ENCODE peak calls at places on chromosome 7, in eight cellular contexts. I is NB4, V is fibroblast of pulmonary artery, Y is HFFc6, K is hepatocyte, E is right lobe of liver, M is transverse colon, H is AG04450. D is an unnamed sample.
A peak's percentile ranks its signal among the peaks of the same experiment; 100 is the strongest.

GRCh38 chr7:131692131-131692960 is 135.9 kb upstream of the PODXL start:
- DNase-seq in I (peak; percentile 69), V (peak; percentile 37), Y (no peak), K (peak; percentile 86), E (no peak), M (peak; percentile 57), H (no peak), D (peak; percentile 78)

GRCh38 chr7:139603282-139603681 is 79.8 kb downstream of the CLEC2L start:
- DNase-seq in I (no peak), V (no peak), Y (no peak), K (no peak), E (no peak), M (no peak), H (no peak), D (no peak)

GRCh38 chr7:18844735-18845134 is 272.7 kb downstream of the TWIST1 start:
- DNase-seq in I (no peak), V (no peak), Y (no peak), K (no peak), E (no peak), M (no peak), H (no peak), D (no peak)

GRCh38 chr7:2688409-2689342 is 674 bp downstream of the AMZ1 start:
- DNase-seq in I (no peak), V (no peak), Y (peak; percentile 44), K (no peak), E (no peak), M (no peak), H (no peak), D (peak; percentile 80)

GRCh38 chr7:141575164-141575563 is 24.0 kb downstream of the AGK start:
- DNase-seq in I (no peak), V (no peak), Y (no peak), K (no peak), E (no peak), M (no peak), H (no peak), D (no peak)

GRCh38 chr7:80721880-80722595 is 83.6 kb downstream of the CD36 start:
- DNase-seq in I (peak; percentile 41), V (peak; percentile 90), Y (peak; percentile 77), K (peak; percentile 50), E (no peak), M (no peak), H (no peak), D (no peak)

GRCh38 chr7:115005241-115005640 is 83.3 kb downstream of the MDFIC start:
- DNase-seq in I (no peak), V (no peak), Y (no peak), K (no peak), E (no peak), M (no peak), H (no peak), D (no peak)

GRCh38 chr7:158759245-158759614 is 54.6 kb upstream of the NCAPG2 start:
- DNase-seq in I (no peak), V (no peak), Y (no peak), K (no peak), E (no peak), M (no peak), H (no peak), D (no peak)

GRCh38 chr7:42203336-42203735 is 33.7 kb downstream of the GLI3 start:
- DNase-seq in I (no peak), V (no peak), Y (no peak), K (no peak), E (no peak), M (no peak), H (no peak), D (no peak)

GRCh38 chr7:45080265-45080957 is 8.4 kb downstream of the NACAD start:
- DNase-seq in I (peak; percentile 55), V (no peak), Y (no peak), K (no peak), E (no peak), M (no peak), H (no peak), D (peak; percentile 29)

GRCh38 chr7:101636822-101637623 is 7.9 kb upstream of the MYL10 start:
- DNase-seq in I (no peak), V (no peak), Y (no peak), K (no peak), E (no peak), M (no peak), H (no peak), D (no peak)

GRCh38 chr7:69276011-69276729 is 322.1 kb upstream of the AUTS2 start:
- DNase-seq in I (no peak), V (no peak), Y (no peak), K (peak; percentile 35), E (no peak), M (no peak), H (no peak), D (no peak)

GRCh38 chr7:26284995-26285632 is 6.5 kb upstream of the SNX10 start:
- DNase-seq in I (peak; percentile 66), V (no peak), Y (no peak), K (no peak), E (no peak), M (no peak), H (no peak), D (no peak)
- TF ChIP-seq CTCF in I (peak; percentile 18), V (no peak), Y (no peak), K (no peak), E (no peak), M (no peak), H (peak; percentile 7), D (no peak)

GRCh38 chr7:26688388-26688787 is 176.0 kb downstream of the SKAP2 start:
- DNase-seq in I (no peak), V (no peak), Y (no peak), K (peak; percentile 36), E (no peak), M (no peak), H (no peak), D (no peak)

GRCh38 chr7:26685636-26686035 is 178.8 kb downstream of the SKAP2 start:
- DNase-seq in I (no peak), V (no peak), Y (no peak), K (no peak), E (no peak), M (no peak), H (no peak), D (no peak)

GRCh38 chr7:26684447-26684846 is 179.9 kb downstream of the SKAP2 start:
- DNase-seq in I (no peak), V (no peak), Y (no peak), K (no peak), E (no peak), M (no peak), H (no peak), D (no peak)

GRCh38 chr7:26688936-26689506 is 175.4 kb downstream of the SKAP2 start:
- DNase-seq in I (peak; percentile 34), V (no peak), Y (no peak), K (no peak), E (no peak), M (no peak), H (no peak), D (peak; percentile 11)

GRCh38 chr7:26686448-26686981 is 177.9 kb downstream of the SKAP2 start:
- DNase-seq in I (peak; percentile 60), V (peak; percentile 60), Y (peak; percentile 25), K (peak; percentile 62), E (no peak), M (no peak), H (peak; percentile 78), D (no peak)
- TF ChIP-seq CTCF in I (peak; percentile 51), V (peak; percentile 58), Y (peak; percentile 94), K (peak; percentile 83), E (peak; percentile 84), M (peak; percentile 73), H (peak; percentile 63), D (peak; percentile 25)

GRCh38 chr7:122684504-122684903 is 14.4 kb downstream of the RNF133 start:
- DNase-seq in I (no peak), V (no peak), Y (no peak), K (no peak), E (no peak), M (no peak), H (no peak), D (no peak)

GRCh38 chr7:122689346-122690109 is 9.4 kb downstream of the RNF133 start:
- DNase-seq in I (no peak), V (no peak), Y (no peak), K (no peak), E (no peak), M (no peak), H (no peak), D (no peak)

GRCh38 chr7:122688385-122688998 is 10.4 kb downstream of the RNF133 start:
- DNase-seq in I (no peak), V (no peak), Y (no peak), K (no peak), E (no peak), M (no peak), H (no peak), D (no peak)

GRCh38 chr7:122682805-122683204 is 16.1 kb downstream of the RNF133 start:
- DNase-seq in I (no peak), V (no peak), Y (no peak), K (no peak), E (no peak), M (no peak), H (no peak), D (no peak)

DNA sequence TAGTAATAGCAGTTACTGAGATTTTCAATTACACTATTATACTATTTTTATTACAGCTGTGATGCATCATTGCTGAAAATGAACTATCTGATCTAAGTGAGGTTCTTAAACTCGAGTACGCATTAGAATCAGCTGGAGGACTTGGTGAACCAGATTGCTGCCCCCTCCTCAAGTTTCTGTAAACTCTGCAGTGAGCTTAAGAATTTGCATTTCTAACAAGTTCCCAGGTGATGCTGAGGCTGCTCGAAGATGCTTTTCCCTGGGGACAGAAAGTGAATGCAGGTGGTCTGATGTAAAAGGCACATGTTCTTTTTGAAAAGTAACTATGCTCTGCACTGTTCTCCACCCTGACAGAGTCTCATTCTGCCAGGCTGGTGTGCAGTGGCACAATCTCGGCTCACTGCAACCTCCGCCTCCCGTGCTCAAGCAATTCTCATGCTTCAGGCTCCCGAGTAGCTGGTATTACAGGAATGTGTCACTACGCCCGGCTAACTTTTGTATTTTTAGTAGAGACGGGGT is 12.5 kb downstream of the RNF133 start:
- DNase-seq in I (no peak), V (no peak), Y (no peak), K (no peak), E (no peak), M (no peak), H (no peak), D (no peak)
- TF ChIP-seq CTCF in I (no peak), V (no peak), Y (no peak), K (no peak), E (no peak), M (no peak), H (no peak), D (no peak)

GRCh38 chr7:154571772-154572171 is 431.2 kb downstream of the PAXIP1 start:
- DNase-seq in I (no peak), V (no peak), Y (no peak), K (no peak), E (no peak), M (no peak), H (no peak), D (no peak)

GRCh38 chr7:154568346-154568745 is 434.6 kb downstream of the PAXIP1 start:
- DNase-seq in I (no peak), V (no peak), Y (no peak), K (no peak), E (no peak), M (no peak), H (no peak), D (no peak)

GRCh38 chr7:154569916-154570315 is 433.0 kb downstream of the PAXIP1 start:
- DNase-seq in I (no peak), V (no peak), Y (no peak), K (no peak), E (no peak), M (no peak), H (no peak), D (no peak)

GRCh38 chr7:154564676-154565075 is 438.2 kb downstream of the PAXIP1 start:
- DNase-seq in I (no peak), V (no peak), Y (no peak), K (no peak), E (no peak), M (no peak), H (no peak), D (no peak)

GRCh38 chr7:154566877-154567276 is 436.0 kb downstream of the PAXIP1 start:
- DNase-seq in I (no peak), V (no peak), Y (no peak), K (peak; percentile 28), E (no peak), M (no peak), H (no peak), D (no peak)
- TF ChIP-seq CTCF in I (peak; percentile 12), V (no peak), Y (no peak), K (peak; percentile 50), E (peak; percentile 18), M (no peak), H (no peak), D (no peak)